ENCODE peak calls at places on chromosomes 7 and 10, in eight cellular contexts. R is IMR-90, Y is Panc1, S is endothelial cell, W is OCI-LY7, J is endodermal cell, A is RWPE1, O is B cell. G is an unnamed sample.

GRCh38 chr10:110456523-110457091 is 41.1 kb upstream of the DUSP5 start:
- DNase-seq in W (no peak), S (no peak), A (peak), R (peak), Y (no peak), J (peak), O (no peak), G (no peak)

GRCh38 chr10:80660266-80660665 is 122.6 kb downstream of the SH2D4B start:
- DNase-seq in Y (no peak), R (no peak), A (no peak), J (no peak), W (no peak), S (no peak), O (no peak), G (no peak)

GRCh38 chr7:15057272-15057671 is 154.7 kb upstream of the DGKB start:
- DNase-seq in A (no peak), R (no peak), J (no peak), S (no peak), Y (no peak), O (no peak), W (no peak), G (no peak)

GRCh38 chr7:3733541-3734140 is 432.6 kb downstream of the SDK1 start:
- DNase-seq in J (no peak), A (no peak), O (no peak), S (no peak), Y (no peak), W (no peak), R (peak), G (no peak)

GRCh38 chr10:95333997-95334792 is 43.4 kb upstream of the PDLIM1 start:
- DNase-seq in A (peak), J (no peak), W (no peak), S (no peak), O (no peak), Y (no peak), R (peak), G (no peak)

GRCh38 chr7:2281556-2281955 is 32.7 kb downstream of the SNX8 start:
- DNase-seq in W (no peak), R (peak), J (no peak), S (no peak), A (no peak), O (no peak), Y (no peak), G (no peak)

GRCh38 chr10:477620-478019 is 211.8 kb downstream of the DIP2C start:
- DNase-seq in J (no peak), O (no peak), Y (no peak), R (no peak), S (no peak), W (no peak), A (no peak), G (no peak)

GRCh38 chr7:129188892-129189660 is 643 bp downstream of the SMO start:
- DNase-seq in R (peak), Y (no peak), O (peak), S (peak), J (peak), W (no peak), A (no peak), G (peak)

GRCh38 chr7:517848-518629 is 1.6 kb downstream of the PDGFA start:
- DNase-seq in A (no peak), J (peak), Y (no peak), W (no peak), S (no peak), R (peak), O (no peak), G (peak)

GRCh38 chr7:105838273-105839141 is 37.9 kb downstream of the ATXN7L1 start:
- DNase-seq in W (no peak), J (no peak), Y (no peak), O (no peak), S (no peak), R (peak), A (peak), G (no peak)

GRCh38 chr7:12294701-12295100 is 83.6 kb downstream of the TMEM106B start:
- DNase-seq in J (no peak), Y (no peak), A (no peak), W (no peak), R (no peak), O (no peak), S (no peak), G (no peak)

GRCh38 chr10:15784662-15785300 is 65.1 kb upstream of the ITGA8 start:
- DNase-seq in Y (no peak), A (no peak), R (peak), O (no peak), W (no peak), S (no peak), J (peak), G (no peak)

GRCh38 chr7:87220734-87221215 is 1.2 kb upstream of the TMEM243 start:
- DNase-seq in J (peak), O (no peak), W (no peak), R (no peak), S (no peak), A (peak), Y (no peak), G (no peak)

GRCh38 chr10:98534046-98534445 is 87.3 kb upstream of the HPS1 start:
- DNase-seq in W (no peak), O (no peak), J (no peak), A (no peak), R (no peak), S (no peak), Y (no peak), G (no peak)

GRCh38 chr7:147411011-147411614 is 1179.5 kb upstream of the C7orf33 start:
- DNase-seq in A (no peak), Y (no peak), J (no peak), O (no peak), W (no peak), R (no peak), S (no peak), G (no peak)

GRCh38 chr7:25998499-25998898 is 153.5 kb upstream of the NFE2L3 start:
- DNase-seq in R (no peak), Y (no peak), O (no peak), S (no peak), J (no peak), A (no peak), W (no peak), G (no peak)

GRCh38 chr10:47370015-47370767 is 13.9 kb downstream of the ZNF488 start:
- DNase-seq in J (peak), O (no peak), R (no peak), W (no peak), S (peak), A (no peak), Y (no peak), G (no peak)

GRCh38 chr10:1594372-1595241 is 142.7 kb downstream of the ADARB2 start:
- DNase-seq in A (no peak), Y (no peak), O (no peak), R (no peak), J (no peak), S (no peak), W (no peak), G (no peak)

GRCh38 chr10:48506147-48506917 is 98.5 kb downstream of the ARHGAP22 start:
- DNase-seq in S (no peak), J (peak), W (peak), Y (no peak), R (peak), O (no peak), A (no peak), G (no peak)

GRCh38 chr7:20744913-20745587 is 41.6 kb downstream of the SP8 start:
- DNase-seq in O (no peak), R (no peak), W (no peak), S (no peak), Y (no peak), A (no peak), J (no peak), G (no peak)

GRCh38 chr7:20745716-20746115 is 41.0 kb downstream of the SP8 start:
- DNase-seq in Y (no peak), R (no peak), S (no peak), A (no peak), W (no peak), J (peak), O (no peak), G (no peak)

GRCh38 chr7:20741801-20742200 is 44.9 kb downstream of the SP8 start:
- DNase-seq in W (no peak), S (no peak), J (no peak), Y (no peak), R (no peak), O (no peak), A (no peak), G (no peak)

GRCh38 chr7:20738517-20739481 is 47.9 kb downstream of the SP8 start:
- DNase-seq in R (no peak), S (no peak), O (no peak), Y (no peak), A (no peak), W (no peak), J (no peak), G (no peak)

DNA sequence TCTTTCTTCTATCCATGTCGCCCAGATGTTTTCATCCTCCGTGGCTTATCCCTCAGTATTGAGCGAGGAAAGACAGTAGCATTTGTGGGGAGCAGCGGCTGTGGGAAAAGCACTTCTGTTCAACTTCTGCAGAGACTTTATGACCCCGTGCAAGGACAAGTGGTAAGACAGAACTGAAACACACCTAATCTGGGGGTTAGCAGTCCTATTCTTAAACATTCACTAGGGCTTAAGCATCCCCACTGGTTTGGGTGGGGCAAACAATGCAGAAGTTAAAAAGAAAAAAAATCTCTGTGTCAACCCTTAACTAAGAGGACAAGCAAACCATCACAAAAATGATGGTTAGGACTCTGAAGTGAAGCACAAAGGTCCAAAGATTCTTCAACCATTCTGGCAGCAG is 43.8 kb downstream of the SP8 start:
- DNase-seq in S (no peak), R (no peak), O (no peak), J (no peak), A (no peak), Y (no peak), W (no peak), G (no peak)
- TF ChIP-seq CTCF in S (no peak), R (no peak), O (no peak), J (no peak), A (no peak), Y (no peak), W (no peak), G (no peak)

DNA sequence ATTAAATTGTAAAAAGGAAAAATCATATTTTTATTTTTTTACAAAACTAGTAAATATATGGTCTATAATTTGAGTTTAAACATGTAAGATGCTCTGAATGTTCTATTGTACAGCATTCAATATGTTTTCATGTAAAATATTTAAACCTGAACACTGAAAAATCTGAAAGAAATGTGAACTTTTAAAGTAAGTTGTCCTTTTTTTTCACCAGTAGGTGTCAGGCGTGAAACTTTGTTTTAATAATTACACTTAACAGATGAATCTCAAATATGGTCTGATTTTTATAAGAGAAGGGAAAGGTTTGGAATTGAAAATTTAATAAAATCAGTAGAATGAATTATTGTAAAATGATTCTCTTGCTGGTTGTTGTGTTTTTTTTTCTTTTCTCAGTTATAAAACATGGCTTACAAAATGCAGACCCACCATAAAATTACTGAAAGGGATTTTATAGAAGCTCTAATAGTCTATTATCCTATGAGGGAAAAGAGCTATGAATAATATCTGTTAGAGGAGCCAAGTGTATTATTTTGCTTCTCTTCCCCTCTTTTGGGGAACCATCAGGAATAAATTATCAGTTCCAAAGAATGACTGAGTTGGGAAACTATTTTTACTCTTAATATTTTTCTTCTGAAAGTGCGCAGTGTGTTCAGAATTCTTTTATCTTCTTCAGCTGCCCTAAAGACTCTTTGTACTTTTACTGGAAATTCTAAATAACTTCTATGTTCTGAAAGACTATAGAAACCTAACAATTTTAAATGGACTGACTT is 217.7 kb upstream of the FZD1 start:
- DNase-seq in Y (no peak), A (no peak), S (no peak), W (no peak), O (no peak), R (peak), J (no peak), G (no peak)
- TF ChIP-seq CTCF in Y (no peak), A (peak), S (peak), W (peak), O (no peak), R (peak), J (peak), G (peak)

GRCh38 chr10:129853236-129853946 is 110.7 kb downstream of the EBF3 start:
- DNase-seq in A (peak), O (no peak), S (no peak), Y (no peak), W (no peak), J (no peak), R (peak), G (no peak)
- TF ChIP-seq CTCF in A (peak), O (peak), S (peak), Y (peak), W (peak), J (peak), R (peak), G (peak)

GRCh38 chr7:31171216-31171750 is 119.2 kb downstream of the ADCYAP1R1 start:
- DNase-seq in J (no peak), W (no peak), S (no peak), R (no peak), Y (no peak), A (no peak), O (no peak), G (no peak)

GRCh38 chr7:31172071-31172470 is 120.0 kb downstream of the ADCYAP1R1 start:
- DNase-seq in A (no peak), J (no peak), Y (no peak), R (no peak), W (no peak), O (no peak), S (no peak), G (no peak)

GRCh38 chr7:31175672-31176071 is 123.6 kb downstream of the ADCYAP1R1 start:
- DNase-seq in S (no peak), O (no peak), J (no peak), W (peak), R (no peak), Y (no peak), A (peak), G (no peak)
- TF ChIP-seq CTCF in S (no peak), O (no peak), J (peak), W (peak), R (no peak), Y (peak), A (peak), G (peak)